ENCODE peak calls at places on chromosomes 6 and 20, in nine cellular contexts. D is DMS79; A is sigmoid colon; E is T follicular helper cell; O is NCI-H1436 treated with DMSO at 0.1 percent for 48 hours; M is uterus; U is stimulated activated CD4-positive, alpha-beta T cell treated with anti-CD3 and anti-CD28 coated beads, Interleukin-1b, Interleukin-23, amount 100 ng/mL, for 24 hours; V is iris pigment epithelial cell; L is stimulated activated naive B cell treated with anti-CD40 and anti-IgM and Interleukin-4, amounts not matched to agents 10 μg/mL and 1 μg/mL and 100 μg/mL, for 72 hours. W is an unnamed sample.

GRCh38 chr6:163354779-163355431 is 59.6 kb upstream of the QKI start:
- DNase-seq in D (no peak), A (no peak), E (no peak), O (no peak), M (no peak), U (no peak), V (peak), L (peak), W (no peak)

GRCh38 chr20:47311967-47312681 is 44.4 kb downstream of the ZMYND8 start:
- DNase-seq in D (no peak), A (peak), E (no peak), O (no peak), M (no peak), U (no peak), V (no peak), L (no peak), W (no peak)

GRCh38 chr6:90284236-90284744 is 12.4 kb downstream of the BACH2 start:
- DNase-seq in D (no peak), A (no peak), E (peak), O (no peak), M (peak), U (no peak), V (peak), L (peak), W (no peak)

GRCh38 chr20:15637971-15638754 is 935.1 kb downstream of the KIF16B start:
- DNase-seq in D (no peak), A (no peak), E (no peak), O (no peak), M (no peak), U (no peak), V (no peak), L (no peak), W (no peak)

GRCh38 chr20:58792426-58792825 is 58.3 kb downstream of the GNAS-AS1 start:
- DNase-seq in D (no peak), A (no peak), E (no peak), O (no peak), M (no peak), U (no peak), V (no peak), L (no peak), W (no peak)

GRCh38 chr20:19885981-19886665 is 128.1 kb downstream of the RIN2 start:
- DNase-seq in D (no peak), A (peak), E (no peak), O (no peak), M (peak), U (no peak), V (peak), L (no peak), W (no peak)

GRCh38 chr6:163753430-163753829 is 338.9 kb downstream of the QKI start:
- DNase-seq in D (no peak), A (no peak), E (no peak), O (no peak), M (no peak), U (no peak), V (no peak), L (no peak), W (no peak)

GRCh38 chr6:140586426-140587061 is 1212.1 kb upstream of the CITED2 start:
- DNase-seq in D (peak), A (no peak), E (no peak), O (no peak), M (no peak), U (no peak), V (no peak), L (peak), W (peak)

GRCh38 chr6:4381379-4381778 is 246.0 kb upstream of the ECI2 start:
- DNase-seq in D (no peak), A (no peak), E (no peak), O (no peak), M (no peak), U (no peak), V (peak), L (no peak), W (no peak)

GRCh38 chr20:62190639-62191411 is 8.0 kb downstream of the MTG2 start:
- DNase-seq in D (no peak), A (no peak), E (no peak), O (no peak), M (no peak), U (no peak), V (no peak), L (no peak), W (no peak)

GRCh38 chr20:9112541-9113515 is 43.9 kb downstream of the PLCB4 start:
- DNase-seq in D (no peak), A (no peak), E (no peak), O (no peak), M (no peak), U (no peak), V (peak), L (no peak), W (no peak)

GRCh38 chr6:94673251-94673650 is 904.1 kb upstream of the MANEA start:
- DNase-seq in D (no peak), A (no peak), E (no peak), O (no peak), M (no peak), U (no peak), V (no peak), L (no peak), W (no peak)

GRCh38 chr6:24926192-24926591 is 9.6 kb downstream of the RIPOR2 start:
- DNase-seq in D (no peak), A (no peak), E (no peak), O (no peak), M (no peak), U (no peak), V (no peak), L (no peak), W (no peak)